ENCODE peak calls at places on chromosome 22, in four cellular contexts. C, J, H and G are unnamed samples.
A peak's percentile ranks its signal among the peaks of the same experiment; 100 is the strongest.

GRCh38 chr22:40920526-40920925 is 30.7 kb upstream of the RBX1 start:
- DNase-seq in C (no peak), J (no peak), H (no peak), G (no peak)

GRCh38 chr22:26642465-26643367 is 14.7 kb upstream of the MIAT start:
- DNase-seq in C (peak; percentile 84), H (no peak), J (no peak), G (no peak)

GRCh38 chr22:20275836-20276235 is 7.7 kb upstream of the RTN4R start:
- DNase-seq in J (no peak), C (no peak), H (no peak), G (no peak)

GRCh38 chr22:41555325-41555724 is 5.5 kb upstream of the CSDC2 start:
- DNase-seq in C (no peak), J (no peak), H (no peak), G (no peak)

GRCh38 chr22:26550498-26551033 is 38.3 kb upstream of the TFIP11 start:
- DNase-seq in J (no peak), H (peak; percentile 17), C (no peak), G (no peak)

GRCh38 chr22:33461698-33462434 is 403.7 kb upstream of the SYN3 start:
- DNase-seq in H (no peak), J (no peak), C (no peak), G (no peak)

GRCh38 chr22:49626361-49627216 is 201.1 kb downstream of the BRD1 start:
- DNase-seq in H (no peak), C (no peak), J (no peak), G (no peak)

GRCh38 chr22:25051983-25052710 is 99.6 kb downstream of the KIAA1671 start:
- DNase-seq in J (no peak), C (no peak), H (peak; percentile 8), G (no peak)

GRCh38 chr22:30324008-30324730 is 2.6 kb downstream of the TBC1D10A start:
- DNase-seq in J (no peak), H (no peak), C (no peak), G (no peak)

GRCh38 chr22:40853961-40854360 is 2.5 kb downstream of the ST13 start:
- DNase-seq in H (no peak), J (no peak), C (peak; percentile 39), G (no peak)

GRCh38 chr22:28930357-28931007 is 47.1 kb downstream of the ZNRF3 start:
- DNase-seq in H (no peak), C (no peak), J (no peak), G (no peak)

GRCh38 chr22:33918676-33919590 is 1.3 kb downstream of the LARGE1 start:
- DNase-seq in H (peak; percentile 26), C (no peak), J (no peak), G (no peak)

DNA sequence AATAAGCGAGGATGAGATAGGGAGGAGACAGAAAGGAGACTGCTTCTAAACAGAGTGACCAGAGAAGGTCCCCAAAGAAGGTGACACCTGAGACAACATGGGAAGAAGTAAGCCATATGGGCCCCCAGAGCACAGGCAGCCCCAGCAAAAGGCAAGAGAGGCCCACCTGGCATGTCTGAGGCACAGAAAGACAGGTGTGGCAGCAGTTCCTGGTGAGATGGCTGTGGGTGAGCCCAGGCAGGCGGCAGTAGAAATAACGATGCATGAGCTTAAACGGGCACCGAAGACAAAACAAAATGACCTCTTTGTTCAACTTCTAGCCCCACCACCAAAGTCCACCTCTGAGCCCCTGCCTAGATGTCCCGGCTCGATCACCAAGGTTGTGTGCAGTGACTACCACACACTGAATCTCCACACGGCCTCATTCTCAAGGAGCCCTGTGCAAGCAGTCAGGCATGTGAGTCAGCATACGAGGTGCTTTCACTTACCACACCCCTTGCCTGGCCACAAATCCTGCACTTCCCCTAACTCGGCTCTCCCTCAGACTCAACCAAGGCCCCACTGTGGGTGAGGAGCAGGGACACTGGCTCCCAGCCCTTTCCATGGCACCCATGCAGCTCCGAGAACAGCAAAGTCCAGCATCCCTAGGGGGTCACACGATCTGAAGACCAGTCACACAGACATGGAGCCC is 77.6 kb downstream of the PACSIN2 start:
- DNase-seq in H (no peak), C (peak; percentile 66), J (no peak), G (no peak)
- TF ChIP-seq TARDBP in H (no peak), C (no peak), J (no peak), G (no peak)

GRCh38 chr22:22855617-22856308 is 31.9 kb upstream of the IGLL5 start:
- DNase-seq in H (peak; percentile 12), J (no peak), C (peak; percentile 93), G (peak; percentile 67)
- TF ChIP-seq FOXM1 in H (no peak), J (no peak), C (no peak), G (no peak)

GRCh38 chr22:45868586-45869443 is 108.1 kb downstream of the WNT7B start:
- DNase-seq in H (no peak), J (no peak), C (no peak), G (no peak)

GRCh38 chr22:45870011-45870410 is 107.0 kb downstream of the WNT7B start:
- DNase-seq in H (no peak), C (no peak), J (no peak), G (no peak)

GRCh38 chr22:45867906-45868555 is 108.9 kb downstream of the WNT7B start:
- DNase-seq in J (no peak), H (no peak), C (no peak), G (no peak)

GRCh38 chr22:45867118-45867905 is 109.7 kb downstream of the WNT7B start:
- DNase-seq in H (no peak), C (no peak), J (no peak), G (no peak)

GRCh38 chr22:45869448-45869847 is 107.5 kb downstream of the WNT7B start:
- DNase-seq in C (no peak), H (no peak), J (no peak), G (no peak)
- TF ChIP-seq BHLHE40 in C (no peak), H (no peak), J (no peak), G (no peak)

GRCh38 chr22:46036558-46037408 is 59.8 kb upstream of the WNT7B start:
- DNase-seq in H (peak; percentile 65), J (no peak), C (peak; percentile 45), G (peak; percentile 49)
- TF ChIP-seq TARDBP in H (no peak), J (no peak), C (no peak), G (no peak)

GRCh38 chr22:44024288-44024908 is at the start of gene PARVB:
- DNase-seq in H (no peak), J (no peak), C (peak; percentile 33), G (peak; percentile 44)
- TF ChIP-seq FOXM1 in H (no peak), J (no peak), C (no peak), G (no peak)

DNA sequence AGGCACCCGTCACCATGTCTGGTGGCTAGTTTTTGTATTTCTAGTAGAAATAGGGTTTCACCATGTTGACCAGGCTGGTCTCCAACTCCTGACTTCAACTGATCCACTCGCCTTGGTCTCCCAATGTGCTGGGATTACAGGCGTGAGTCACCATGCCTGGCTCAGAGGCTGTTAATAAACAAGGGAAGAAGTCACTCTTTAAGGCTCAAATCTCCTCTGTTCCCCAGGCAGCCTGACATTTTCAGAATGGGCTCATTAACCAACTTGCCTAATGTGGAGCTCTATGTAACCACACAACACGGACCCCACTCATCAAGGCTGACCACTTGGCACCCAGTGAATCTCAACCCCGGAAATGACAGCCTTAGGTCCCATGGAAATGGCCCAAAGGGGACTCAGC is 24.1 kb downstream of the APOL3 start:
- DNase-seq in C (no peak), J (no peak), H (no peak), G (no peak)
- TF ChIP-seq BHLHE40 in C (no peak), J (no peak), H (no peak), G (no peak)

GRCh38 chr22:34946339-34946985 is 119.5 kb upstream of the ISX start:
- DNase-seq in H (no peak), C (no peak), J (peak; percentile 20), G (no peak)
- TF ChIP-seq TARDBP in H (no peak), C (no peak), J (no peak), G (no peak)

GRCh38 chr22:45781941-45782340 is 110.3 kb downstream of the ATXN10 start:
- DNase-seq in J (no peak), H (no peak), C (no peak), G (no peak)
- TF ChIP-seq FOXM1 in J (no peak), H (no peak), C (no peak), G (no peak)